ENCODE peak calls at places on chromosomes 2 and 18, in seven cellular contexts. R, H, G, E, L, M and A are unnamed samples.

GRCh38 chr2:27243391-27244130 is 19.3 kb downstream of the SLC30A3 start:
- DNase-seq in R (no peak), H (no peak), G (no peak), E (no peak), L (no peak), M (no peak), A (no peak)

GRCh38 chr18:77102246-77103040 is 30.1 kb downstream of the MBP start:
- DNase-seq in R (no peak), H (no peak), G (no peak), E (peak; percentile 91), L (no peak), M (no peak), A (no peak)

GRCh38 chr2:240568678-240569522 is 616 bp downstream of the RNPEPL1 start:
- DNase-seq in R (peak; percentile 50), H (peak; percentile 88), G (peak; percentile 64), E (peak; percentile 66), L (peak; percentile 68), M (peak; percentile 74), A (peak; percentile 82)

GRCh38 chr2:41869542-41870256 is 178.1 kb upstream of the PKDCC start:
- DNase-seq in R (peak; percentile 71), H (peak; percentile 95), G (peak; percentile 91), E (peak; percentile 65), L (peak; percentile 74), M (peak; percentile 64), A (peak; percentile 81)

GRCh38 chr18:3902676-3903075 is 452.7 kb downstream of the TGIF1 start:
- DNase-seq in R (no peak), H (no peak), G (no peak), E (peak; percentile 21), L (no peak), M (no peak), A (no peak)

GRCh38 chr2:126808929-126809328 is 89.8 kb upstream of the TEX51 start:
- DNase-seq in R (no peak), H (no peak), G (no peak), E (no peak), L (no peak), M (no peak), A (peak; percentile 61)

GRCh38 chr2:217291259-217291658 is 431.4 kb upstream of the TNP1 start:
- DNase-seq in R (no peak), H (no peak), G (no peak), E (no peak), L (no peak), M (no peak), A (no peak)

GRCh38 chr18:25223211-25223610 is 128.8 kb downstream of the ZNF521 start:
- DNase-seq in R (no peak), H (no peak), G (peak; percentile 18), E (no peak), L (no peak), M (no peak), A (peak; percentile 33)

GRCh38 chr2:1731512-1731962 is 12.8 kb downstream of the PXDN start:
- DNase-seq in R (no peak), H (peak; percentile 67), G (no peak), E (no peak), L (no peak), M (no peak), A (no peak)

GRCh38 chr18:2958819-2959298 is 54.1 kb downstream of the LPIN2 start:
- DNase-seq in R (no peak), H (no peak), G (no peak), E (peak; percentile 49), L (no peak), M (no peak), A (no peak)

GRCh38 chr2:23394700-23395099 is 9.7 kb downstream of the KLHL29 start:
- DNase-seq in R (no peak), H (no peak), G (no peak), E (no peak), L (no peak), M (no peak), A (no peak)

GRCh38 chr2:229909090-229909489 is 12.7 kb downstream of the TRIP12 start:
- DNase-seq in R (no peak), H (no peak), G (no peak), E (peak; percentile 45), L (no peak), M (no peak), A (no peak)